ENCODE peak calls at places on chromosomes 13 and 19, in eight cellular contexts. One of them, this sample, is unnamed.

GRCh38 chr19:46723023-46723461 is 6.1 kb upstream of the PRKD2 start:
- DNase-seq in spleen: peak
- DNase-seq in esophagus muscularis mucosa: no peak
- DNase-seq in thyroid gland: no peak
- DNase-seq in tibial nerve: no peak
- DNase-seq in esophagus squamous epithelium: no peak
- DNase-seq in Peyer's patch: no peak
- DNase-seq in suprapubic skin: no peak
- DNase-seq in this sample: no peak

GRCh38 chr13:25948910-25949309 is 102.9 kb downstream of the SHISA2 start:
- DNase-seq in Peyer's patch: no peak
- DNase-seq in suprapubic skin: no peak
- DNase-seq in thyroid gland: no peak
- DNase-seq in esophagus squamous epithelium: no peak
- DNase-seq in esophagus muscularis mucosa: no peak
- DNase-seq in tibial nerve: no peak
- DNase-seq in spleen: no peak
- DNase-seq in this sample: no peak

GRCh38 chr13:43116242-43116641 is 92.9 kb downstream of the DNAJC15 start:
- DNase-seq in thyroid gland: no peak
- DNase-seq in tibial nerve: no peak
- DNase-seq in esophagus squamous epithelium: no peak
- DNase-seq in Peyer's patch: no peak
- DNase-seq in suprapubic skin: no peak
- DNase-seq in esophagus muscularis mucosa: no peak
- DNase-seq in spleen: no peak
- DNase-seq in this sample: no peak

GRCh38 chr13:59458908-59459579 is 704.7 kb downstream of the DIAPH3 start:
- DNase-seq in esophagus muscularis mucosa: no peak
- DNase-seq in esophagus squamous epithelium: no peak
- DNase-seq in Peyer's patch: no peak
- DNase-seq in thyroid gland: no peak
- DNase-seq in suprapubic skin: no peak
- DNase-seq in tibial nerve: no peak
- DNase-seq in spleen: peak
- DNase-seq in this sample: no peak

GRCh38 chr13:110944121-110944967 is 29.5 kb upstream of the ANKRD10 start:
- DNase-seq in thyroid gland: no peak
- DNase-seq in tibial nerve: no peak
- DNase-seq in esophagus squamous epithelium: no peak
- DNase-seq in spleen: no peak
- DNase-seq in Peyer's patch: peak
- DNase-seq in esophagus muscularis mucosa: no peak
- DNase-seq in suprapubic skin: no peak
- DNase-seq in this sample: no peak

GRCh38 chr19:4676955-4677731 is 7.0 kb upstream of the MYDGF start:
- DNase-seq in tibial nerve: no peak
- DNase-seq in Peyer's patch: peak
- DNase-seq in esophagus squamous epithelium: no peak
- DNase-seq in suprapubic skin: no peak
- DNase-seq in esophagus muscularis mucosa: no peak
- DNase-seq in spleen: no peak
- DNase-seq in thyroid gland: peak
- DNase-seq in this sample: no peak

GRCh38 chr19:5321851-5322681 is 18.5 kb downstream of the PTPRS start:
- DNase-seq in thyroid gland: no peak
- DNase-seq in esophagus squamous epithelium: no peak
- DNase-seq in esophagus muscularis mucosa: no peak
- DNase-seq in suprapubic skin: no peak
- DNase-seq in Peyer's patch: peak
- DNase-seq in spleen: peak
- DNase-seq in tibial nerve: no peak
- DNase-seq in this sample: no peak

GRCh38 chr13:94419304-94419943 is 60.1 kb downstream of the DCT start:
- DNase-seq in esophagus muscularis mucosa: no peak
- DNase-seq in suprapubic skin: no peak
- DNase-seq in Peyer's patch: no peak
- DNase-seq in tibial nerve: no peak
- DNase-seq in spleen: no peak
- DNase-seq in esophagus squamous epithelium: no peak
- DNase-seq in thyroid gland: no peak
- DNase-seq in this sample: no peak

GRCh38 chr13:47897411-47898050 is 103.5 kb downstream of the SUCLA2 start:
- DNase-seq in esophagus squamous epithelium: no peak
- DNase-seq in Peyer's patch: no peak
- DNase-seq in thyroid gland: no peak
- DNase-seq in suprapubic skin: no peak
- DNase-seq in spleen: no peak
- DNase-seq in tibial nerve: no peak
- DNase-seq in esophagus muscularis mucosa: no peak
- DNase-seq in this sample: no peak

GRCh38 chr13:36030670-36031331 is 100.4 kb downstream of the DCLK1 start:
- DNase-seq in thyroid gland: no peak
- DNase-seq in tibial nerve: no peak
- DNase-seq in esophagus muscularis mucosa: no peak
- DNase-seq in Peyer's patch: no peak
- DNase-seq in spleen: no peak
- DNase-seq in esophagus squamous epithelium: no peak
- DNase-seq in suprapubic skin: no peak
- DNase-seq in this sample: peak

GRCh38 chr19:14006766-14007562 is 844 bp upstream of the RFX1 start:
- DNase-seq in esophagus squamous epithelium: no peak
- DNase-seq in spleen: peak
- DNase-seq in suprapubic skin: peak
- DNase-seq in esophagus muscularis mucosa: peak
- DNase-seq in Peyer's patch: no peak
- DNase-seq in thyroid gland: no peak
- DNase-seq in tibial nerve: no peak
- DNase-seq in this sample: no peak

DNA sequence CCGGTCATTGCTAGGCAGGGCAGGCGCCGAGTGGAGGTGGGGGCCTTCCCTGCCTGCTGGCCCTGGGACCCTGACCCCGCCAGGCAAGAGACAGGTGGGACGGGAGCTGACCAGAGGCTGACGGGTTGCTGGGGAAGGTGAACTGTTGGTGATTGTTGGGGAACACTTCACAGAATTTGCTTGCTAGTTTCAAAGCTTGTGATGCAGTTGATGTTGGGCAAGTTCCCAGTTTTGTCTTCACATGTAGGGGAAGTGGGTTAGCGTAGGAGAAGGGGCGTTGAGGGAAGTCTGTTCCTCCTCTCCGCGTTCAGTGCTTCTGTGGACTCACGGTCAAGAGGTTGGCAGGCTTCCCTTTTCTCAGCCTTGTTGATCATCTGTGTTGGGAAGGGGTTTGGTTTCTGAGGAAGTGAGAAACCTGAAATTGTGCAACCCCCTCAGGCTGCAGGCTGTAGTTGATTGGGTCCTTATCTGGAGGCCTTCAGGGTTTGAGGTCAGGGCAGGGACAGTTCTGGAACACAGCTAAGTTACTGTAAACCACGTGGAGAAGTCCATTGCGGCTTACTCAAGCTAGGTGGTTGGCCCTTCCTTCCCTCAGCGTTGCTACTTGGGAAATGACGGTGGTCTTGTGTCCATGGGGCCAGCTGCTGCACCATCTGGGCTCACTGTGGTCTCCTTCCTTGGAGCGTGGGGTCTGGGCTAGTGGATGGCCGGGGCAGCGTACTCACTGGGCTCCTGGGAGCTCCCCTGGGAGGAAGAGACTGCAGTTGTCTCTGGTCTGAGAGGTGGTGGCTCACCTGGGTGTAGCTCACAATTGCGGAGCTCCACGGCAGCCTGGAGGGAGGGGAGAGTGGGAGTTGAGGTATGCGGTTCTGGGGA is 7.5 kb downstream of the RPS9 start:
- DNase-seq in tibial nerve: peak
- DNase-seq in Peyer's patch: peak
- DNase-seq in spleen: peak
- DNase-seq in esophagus squamous epithelium: no peak
- DNase-seq in esophagus muscularis mucosa: peak
- DNase-seq in thyroid gland: peak
- DNase-seq in suprapubic skin: no peak
- DNase-seq in this sample: peak
- TF ChIP-seq POLR2A in tibial nerve: no peak
- TF ChIP-seq POLR2A in Peyer's patch: no peak
- TF ChIP-seq POLR2A in spleen: peak
- TF ChIP-seq POLR2A in esophagus squamous epithelium: peak
- TF ChIP-seq POLR2A in esophagus muscularis mucosa: no peak
- TF ChIP-seq POLR2A in thyroid gland: no peak
- TF ChIP-seq POLR2A in suprapubic skin: peak
- TF ChIP-seq POLR2A in this sample: no peak

GRCh38 chr19:1110809-1111640 is 7.2 kb downstream of the GPX4 start:
- DNase-seq in suprapubic skin: no peak
- DNase-seq in thyroid gland: no peak
- DNase-seq in esophagus muscularis mucosa: no peak
- DNase-seq in spleen: peak
- DNase-seq in tibial nerve: no peak
- DNase-seq in esophagus squamous epithelium: no peak
- DNase-seq in Peyer's patch: no peak
- DNase-seq in this sample: no peak

GRCh38 chr19:1111641-1112253 is 8.0 kb downstream of the GPX4 start:
- DNase-seq in spleen: no peak
- DNase-seq in suprapubic skin: no peak
- DNase-seq in esophagus squamous epithelium: no peak
- DNase-seq in esophagus muscularis mucosa: no peak
- DNase-seq in Peyer's patch: no peak
- DNase-seq in thyroid gland: no peak
- DNase-seq in tibial nerve: no peak
- DNase-seq in this sample: no peak

GRCh38 chr19:1113278-1113985 is 9.6 kb downstream of the GPX4 start:
- DNase-seq in tibial nerve: peak
- DNase-seq in spleen: peak
- DNase-seq in esophagus squamous epithelium: peak
- DNase-seq in thyroid gland: peak
- DNase-seq in Peyer's patch: peak
- DNase-seq in esophagus muscularis mucosa: peak
- DNase-seq in suprapubic skin: peak
- DNase-seq in this sample: peak

GRCh38 chr19:1113986-1114483 is 10.2 kb downstream of the GPX4 start:
- DNase-seq in esophagus squamous epithelium: no peak
- DNase-seq in tibial nerve: no peak
- DNase-seq in Peyer's patch: no peak
- DNase-seq in thyroid gland: no peak
- DNase-seq in spleen: peak
- DNase-seq in suprapubic skin: no peak
- DNase-seq in esophagus muscularis mucosa: no peak
- DNase-seq in this sample: no peak

DNA sequence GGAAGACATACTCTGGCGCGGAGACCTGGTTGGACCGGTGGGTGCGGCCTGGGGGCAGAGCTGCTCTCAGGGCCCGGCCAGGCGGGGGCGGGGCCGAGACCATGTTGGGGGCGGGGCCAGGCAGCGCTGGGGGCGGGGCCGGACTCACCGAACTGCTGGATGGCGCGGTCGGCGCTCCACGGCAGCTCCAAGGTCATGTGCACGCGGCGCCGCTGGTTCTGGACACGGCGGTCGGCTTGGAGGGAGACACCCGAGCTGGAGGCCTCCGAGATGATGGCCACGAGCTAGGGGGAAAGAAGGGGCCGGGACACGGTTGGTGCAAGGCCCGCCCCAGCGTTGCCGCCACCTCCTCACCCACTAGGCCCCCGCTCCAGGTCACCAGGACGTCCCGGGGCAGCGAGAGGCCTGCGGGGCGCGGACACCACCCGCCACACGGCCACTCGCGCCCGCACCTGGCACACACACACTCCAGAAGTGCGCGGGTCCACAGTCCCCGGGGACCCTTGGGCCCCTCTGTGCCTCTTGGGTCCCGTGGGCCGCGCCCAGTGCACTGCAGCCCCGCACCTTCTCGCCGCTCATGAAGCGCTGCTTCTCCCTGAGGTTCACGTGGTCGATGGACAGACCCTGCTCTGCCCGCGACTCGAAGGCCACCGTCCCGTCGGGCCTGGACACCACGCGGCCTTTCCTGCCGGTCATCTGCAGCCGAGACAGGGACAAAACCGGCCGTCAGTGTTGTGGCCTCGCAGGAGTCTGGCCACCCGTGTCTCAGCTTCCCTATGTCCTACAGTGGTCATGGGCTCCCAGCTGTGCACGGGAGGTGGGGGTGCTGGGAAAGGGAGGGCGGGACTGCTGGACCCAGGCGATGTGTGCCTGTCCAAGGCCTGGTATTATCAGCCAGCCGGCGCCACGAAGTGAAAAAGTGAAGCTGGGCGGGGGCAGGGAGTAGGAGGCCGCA is 8.7 kb downstream of the GPX4 start:
- DNase-seq in tibial nerve: peak
- DNase-seq in esophagus squamous epithelium: no peak
- DNase-seq in esophagus muscularis mucosa: no peak
- DNase-seq in Peyer's patch: peak
- DNase-seq in suprapubic skin: no peak
- DNase-seq in thyroid gland: no peak
- DNase-seq in spleen: peak
- DNase-seq in this sample: peak
- TF ChIP-seq POLR2A in tibial nerve: no peak
- TF ChIP-seq POLR2A in esophagus squamous epithelium: no peak
- TF ChIP-seq POLR2A in esophagus muscularis mucosa: no peak
- TF ChIP-seq POLR2A in Peyer's patch: no peak
- TF ChIP-seq POLR2A in suprapubic skin: no peak
- TF ChIP-seq POLR2A in thyroid gland: no peak
- TF ChIP-seq POLR2A in spleen: no peak
- TF ChIP-seq POLR2A in this sample: no peak

DNA sequence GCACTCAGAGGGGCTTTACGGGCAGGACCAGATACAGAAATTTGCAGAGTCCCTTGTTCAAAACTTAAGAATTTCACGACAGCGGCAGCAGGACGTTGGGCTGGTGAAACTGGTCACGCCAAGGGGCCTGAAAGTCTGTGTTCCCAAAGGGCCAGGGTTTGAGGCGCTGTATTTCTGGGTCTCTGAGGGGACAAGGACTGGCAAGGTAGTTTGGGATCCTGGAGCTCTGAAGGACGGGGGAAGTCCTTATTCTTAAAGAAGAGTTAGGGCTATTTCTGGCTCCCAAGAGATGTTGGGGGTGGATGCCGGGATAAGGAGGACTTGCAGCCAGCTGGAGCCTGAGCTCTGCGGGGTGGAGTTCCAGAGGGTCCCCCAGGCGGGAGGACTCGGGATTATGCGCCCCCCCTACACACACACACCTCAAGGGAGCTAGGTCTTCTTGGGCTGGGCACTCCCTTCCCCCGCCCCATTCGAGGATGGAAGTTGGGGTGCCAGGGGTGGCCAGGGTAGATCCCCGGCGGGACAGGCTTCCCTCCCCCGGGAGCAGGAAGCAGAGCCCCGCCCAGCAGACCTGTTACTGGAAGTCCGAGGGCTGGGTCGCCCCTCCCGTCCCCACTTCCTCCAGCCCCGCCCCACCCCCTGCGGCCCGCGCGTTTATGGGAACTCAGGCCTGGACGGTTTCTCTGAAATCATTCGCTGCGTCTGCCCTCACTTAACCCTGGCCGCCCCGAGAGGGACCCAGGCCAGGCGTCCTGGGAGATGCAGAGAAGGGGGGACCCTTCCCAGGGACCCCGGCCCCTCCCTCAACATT is 5.6 kb downstream of the BCL3 start:
- DNase-seq in thyroid gland: peak
- DNase-seq in spleen: peak
- DNase-seq in esophagus muscularis mucosa: peak
- DNase-seq in esophagus squamous epithelium: peak
- DNase-seq in Peyer's patch: peak
- DNase-seq in suprapubic skin: peak
- DNase-seq in tibial nerve: peak
- DNase-seq in this sample: peak
- TF ChIP-seq POLR2A in thyroid gland: peak
- TF ChIP-seq POLR2A in spleen: peak
- TF ChIP-seq POLR2A in esophagus muscularis mucosa: peak
- TF ChIP-seq POLR2A in esophagus squamous epithelium: no peak
- TF ChIP-seq POLR2A in Peyer's patch: peak
- TF ChIP-seq POLR2A in suprapubic skin: peak
- TF ChIP-seq POLR2A in tibial nerve: peak
- TF ChIP-seq POLR2A in this sample: no peak

GRCh38 chr13:113595131-113595530 is 10.6 kb downstream of the TFDP1 start:
- DNase-seq in suprapubic skin: peak
- DNase-seq in Peyer's patch: peak
- DNase-seq in tibial nerve: no peak
- DNase-seq in esophagus squamous epithelium: no peak
- DNase-seq in spleen: peak
- DNase-seq in esophagus muscularis mucosa: no peak
- DNase-seq in thyroid gland: no peak
- DNase-seq in this sample: peak
- TF ChIP-seq POLR2A in suprapubic skin: no peak
- TF ChIP-seq POLR2A in Peyer's patch: no peak
- TF ChIP-seq POLR2A in tibial nerve: no peak
- TF ChIP-seq POLR2A in esophagus squamous epithelium: no peak
- TF ChIP-seq POLR2A in spleen: no peak
- TF ChIP-seq POLR2A in esophagus muscularis mucosa: no peak
- TF ChIP-seq POLR2A in thyroid gland: no peak
- TF ChIP-seq POLR2A in this sample: no peak